ENCODE peak calls at places on chromosomes 11 and 22, in six cellular contexts. J, I, F, E, P and N are unnamed samples.

GRCh38 chr11:35488117-35488516 is 37.3 kb downstream of the PAMR1 start:
- DNase-seq in J (no peak), F (no peak), I (no peak), E (no peak), P (no peak), N (no peak)

GRCh38 chr11:74702383-74703007 is 28.7 kb downstream of the CHRDL2 start:
- DNase-seq in P (no peak), F (peak; percentile 72), I (peak; percentile 63), J (peak; percentile 58), E (peak; percentile 75), N (peak; percentile 68)

GRCh38 chr11:135075740-135076139 is 663.7 kb upstream of the B3GAT1 start:
- DNase-seq in P (no peak), F (peak; percentile 38), E (no peak), J (peak; percentile 26), I (peak; percentile 62), N (peak; percentile 76)

GRCh38 chr22:27130949-27131745 is 473.8 kb downstream of the MIAT start:
- DNase-seq in J (no peak), P (no peak), E (no peak), I (no peak), F (no peak), N (no peak)

GRCh38 chr11:1943576-1943975 is 3.6 kb upstream of the MRPL23 start:
- DNase-seq in E (no peak), J (no peak), I (no peak), P (no peak), F (peak; percentile 45), N (no peak)

GRCh38 chr22:50074551-50075042 is 10.6 kb downstream of the MLC1 start:
- DNase-seq in P (no peak), F (no peak), J (no peak), I (no peak), E (no peak), N (peak; percentile 31)

GRCh38 chr11:81359476-81359875 is 1374.2 kb downstream of the FAM181B start:
- DNase-seq in I (no peak), E (no peak), P (no peak), F (peak; percentile 16), J (no peak), N (no peak)

GRCh38 chr11:124415356-124415923 is 9.2 kb downstream of the OR8B4 start:
- DNase-seq in P (peak; percentile 60), E (no peak), F (peak; percentile 62), J (peak; percentile 54), I (no peak), N (no peak)

GRCh38 chr11:68780829-68781228 is 29.5 kb upstream of the TESMIN start:
- DNase-seq in J (no peak), E (no peak), F (no peak), I (no peak), P (no peak), N (no peak)

GRCh38 chr22:31296258-31296657 is 4.0 kb upstream of the PIK3IP1 start:
- DNase-seq in F (peak; percentile 89), I (no peak), E (no peak), P (no peak), J (peak; percentile 20), N (no peak)